ENCODE peak calls at places on chromosomes 6 and 20, in eight cellular contexts. B, P, Q, C, D, N, K and L are unnamed samples.

GRCh38 chr6:162474722-162475121 is 252.8 kb downstream of the PRKN start:
- DNase-seq in B (no peak), P (no peak), Q (no peak), C (no peak), D (no peak), N (no peak), K (no peak), L (no peak)

GRCh38 chr6:38088794-38089193 is 269.3 kb downstream of the ZFAND3 start:
- DNase-seq in B (no peak), P (no peak), Q (no peak), C (no peak), D (no peak), N (no peak), K (no peak), L (no peak)

GRCh38 chr20:33719277-33719988 is 677 bp downstream of the PXMP4 start:
- DNase-seq in B (no peak), P (no peak), Q (no peak), C (no peak), D (no peak), N (no peak), K (no peak), L (peak; percentile 18)

GRCh38 chr6:47076422-47077344 is 34.6 kb upstream of the ADGRF1 start:
- DNase-seq in B (peak; percentile 80), P (no peak), Q (peak; percentile 52), C (no peak), D (peak; percentile 80), N (no peak), K (no peak), L (no peak)

GRCh38 chr6:21996425-21997207 is 300.2 kb downstream of the PRL start:
- DNase-seq in B (no peak), P (no peak), Q (no peak), C (no peak), D (no peak), N (no peak), K (no peak), L (no peak)

GRCh38 chr6:102389994-102390393 is 996.5 kb downstream of the GRIK2 start:
- DNase-seq in B (no peak), P (peak; percentile 35), Q (no peak), C (peak; percentile 52), D (no peak), N (no peak), K (no peak), L (no peak)

GRCh38 chr6:99547526-99547925 is 20.9 kb downstream of the CCNC start:
- DNase-seq in B (no peak), P (no peak), Q (no peak), C (no peak), D (no peak), N (no peak), K (peak; percentile 27), L (no peak)

GRCh38 chr20:33812673-33813462 is 1.7 kb downstream of the CHMP4B start:
- DNase-seq in B (no peak), P (no peak), Q (peak; percentile 41), C (no peak), D (no peak), N (no peak), K (peak; percentile 28), L (no peak)

GRCh38 chr6:88586371-88587157 is 376.9 kb downstream of the RNGTT start:
- DNase-seq in B (no peak), P (peak; percentile 65), Q (no peak), C (no peak), D (no peak), N (no peak), K (peak; percentile 1), L (no peak)

GRCh38 chr6:151391471-151392428 is at the start of gene ZBTB2:
- DNase-seq in B (peak; percentile 76), P (peak; percentile 90), Q (peak; percentile 80), C (peak; percentile 92), D (peak; percentile 65), N (peak; percentile 89), K (peak; percentile 70), L (peak; percentile 76)

GRCh38 chr20:63979221-63979548 is 257 bp downstream of the SAMD10 start:
- DNase-seq in B (no peak), P (no peak), Q (no peak), C (peak; percentile 81), D (no peak), N (no peak), K (no peak), L (no peak)

GRCh38 chr20:19786311-19786710 is 28.3 kb downstream of the RIN2 start:
- DNase-seq in B (no peak), P (no peak), Q (no peak), C (no peak), D (peak; percentile 45), N (peak; percentile 92), K (peak; percentile 75), L (no peak)

GRCh38 chr20:21515300-21516179 is 1.7 kb upstream of the NKX2-2 start:
- DNase-seq in B (no peak), P (no peak), Q (no peak), C (no peak), D (no peak), N (no peak), K (no peak), L (no peak)

GRCh38 chr20:21513181-21513663 is 642 bp downstream of the NKX2-2 start:
- DNase-seq in B (no peak), P (no peak), Q (no peak), C (no peak), D (no peak), N (no peak), K (no peak), L (no peak)

GRCh38 chr20:21512634-21513180 is 1.2 kb downstream of the NKX2-2 start:
- DNase-seq in B (no peak), P (no peak), Q (no peak), C (no peak), D (no peak), N (no peak), K (no peak), L (no peak)

GRCh38 chr20:21514553-21515251 is 838 bp upstream of the NKX2-2 start:
- DNase-seq in B (no peak), P (no peak), Q (no peak), C (no peak), D (no peak), N (no peak), K (no peak), L (no peak)

GRCh38 chr20:21513881-21514540 is at the start of gene NKX2-2:
- DNase-seq in B (no peak), P (peak; percentile 49), Q (no peak), C (no peak), D (no peak), N (no peak), K (no peak), L (no peak)
- H3K4me3 ChIP-seq in B (peak within 1 kb of the TSS; percentile 9), P (peak within 1 kb of the TSS; percentile 21), Q (no peak within 1 kb of the TSS), C (no peak within 1 kb of the TSS), D (no peak within 1 kb of the TSS), N (no peak within 1 kb of the TSS), K (peak within 1 kb of the TSS; percentile 30), L (no peak within 1 kb of the TSS)

GRCh38 chr6:110996661-110997060 is 14.8 kb downstream of the RPF2 start:
- DNase-seq in B (no peak), P (no peak), Q (no peak), C (no peak), D (no peak), N (no peak), K (no peak), L (no peak)

GRCh38 chr6:110990835-110991576 is 9.2 kb downstream of the RPF2 start:
- DNase-seq in B (no peak), P (no peak), Q (no peak), C (no peak), D (no peak), N (no peak), K (no peak), L (no peak)
- TF ChIP-seq CTCF in B (no peak), P (no peak), Q (no peak), C (no peak), D (no peak), N (no peak), K (no peak), L (no peak)

DNA sequence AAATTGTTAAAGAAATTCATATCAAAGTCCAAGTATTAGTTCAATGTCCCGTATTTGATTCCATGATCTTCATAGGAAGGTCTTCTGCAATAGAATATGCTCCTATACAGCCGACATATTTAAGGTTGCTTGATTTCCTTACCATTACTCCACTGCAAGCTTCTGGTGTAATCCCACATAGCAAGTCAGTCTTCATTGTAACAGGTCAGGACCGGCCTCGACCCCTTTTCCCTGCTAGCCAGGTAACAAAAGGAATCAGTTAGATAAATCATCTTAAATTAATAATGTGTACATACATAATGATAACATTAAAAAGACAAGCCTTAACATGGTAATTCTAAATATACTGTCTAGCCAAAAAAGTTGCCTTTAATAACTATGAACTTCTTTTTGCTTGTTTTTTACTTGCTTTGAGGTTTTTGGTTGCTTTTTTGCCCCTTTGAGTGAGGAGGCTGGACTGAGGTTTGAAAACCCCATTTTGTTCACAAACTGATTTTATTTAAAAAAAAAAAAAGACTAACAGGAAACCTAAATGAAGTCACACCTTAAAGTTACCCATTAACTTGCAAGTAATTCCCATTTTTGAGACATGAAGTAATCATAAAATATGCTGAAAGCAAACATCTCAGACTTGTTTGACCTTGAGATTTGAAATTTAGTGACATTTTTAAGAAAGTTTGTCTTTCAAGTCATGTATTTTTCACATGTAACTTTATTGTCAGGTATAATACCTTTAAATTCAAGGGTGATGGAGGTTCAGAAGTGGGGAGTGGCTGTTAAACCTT is 19.2 kb upstream of the SNX14 start:
- DNase-seq in B (no peak), P (no peak), Q (no peak), C (no peak), D (no peak), N (no peak), K (no peak), L (no peak)
- H3K36me3 ChIP-seq in B (no peaks in the 10 kb centered on the region), P (peaks cover 100% of the 10 kb centered on the region), Q (no peaks in the 10 kb centered on the region), C (peaks cover 40% of the 10 kb centered on the region), D (peaks cover 37% of the 10 kb centered on the region), N (peaks cover 40% of the 10 kb centered on the region), K (peaks cover 85% of the 10 kb centered on the region), L (peaks cover 7% of the 10 kb centered on the region)

GRCh38 chr6:152471459-152472070 is 165.6 kb downstream of the SYNE1 start:
- DNase-seq in B (no peak), P (no peak), Q (no peak), C (no peak), D (no peak), N (peak; percentile 49), K (no peak), L (no peak)
- H3K4me3 ChIP-seq in B (no peak overlapping the region), P (peak overlapping the region; percentile 32), Q (no peak overlapping the region), C (peak overlapping the region; percentile 60), D (no peak overlapping the region), N (peak overlapping the region; percentile 50), K (peak overlapping the region; percentile 59), L (no peak overlapping the region)

GRCh38 chr6:134932535-134933470 is 17.1 kb downstream of the ALDH8A1 start:
- DNase-seq in B (no peak), P (no peak), Q (no peak), C (no peak), D (no peak), N (no peak), K (no peak), L (no peak)
- TF ChIP-seq CTCF in B (no peak), P (no peak), Q (no peak), C (no peak), D (no peak), N (no peak), K (no peak), L (no peak)

GRCh38 chr20:48648482-48649051 is 179.2 kb downstream of the PREX1 start:
- DNase-seq in B (no peak), P (no peak), Q (no peak), C (no peak), D (no peak), N (no peak), K (peak; percentile 13), L (no peak)
- H3K36me3 ChIP-seq in B (no peaks in the 10 kb centered on the region), P (peaks cover 62% of the 10 kb centered on the region), Q (no peaks in the 10 kb centered on the region), C (peaks cover 23% of the 10 kb centered on the region), D (no peaks in the 10 kb centered on the region), N (no peaks in the 10 kb centered on the region), K (peaks cover 4% of the 10 kb centered on the region), L (peaks cover 72% of the 10 kb centered on the region)